ENCODE peak calls at places on chromosomes 1 and 21, in five cellular contexts. One of them, this sample, is unnamed.

GRCh38 chr1:184973308-184974085 is 811 bp downstream of the NIBAN1 start:
- DNase-seq in K562: peak
- DNase-seq in HCT116: no peak
- DNase-seq in Panc1: no peak
- DNase-seq in GM23338: peak
- DNase-seq in this sample: peak

GRCh38 chr1:234962340-234962989 is 166.2 kb downstream of the TOMM20 start:
- DNase-seq in K562: peak
- DNase-seq in Panc1: no peak
- DNase-seq in GM23338: no peak
- DNase-seq in HCT116: no peak
- DNase-seq in this sample: peak

GRCh38 chr1:98296681-98297080 is 364.8 kb upstream of the SNX7 start:
- DNase-seq in K562: no peak
- DNase-seq in HCT116: no peak
- DNase-seq in Panc1: no peak
- DNase-seq in GM23338: no peak
- DNase-seq in this sample: no peak

GRCh38 chr1:31239653-31240241 is at the start of gene NKAIN1:
- DNase-seq in K562: peak
- DNase-seq in Panc1: no peak
- DNase-seq in GM23338: peak
- DNase-seq in HCT116: no peak
- DNase-seq in this sample: no peak

GRCh38 chr1:186155594-186155993 is 219.5 kb downstream of the TPR start:
- DNase-seq in Panc1: peak
- DNase-seq in HCT116: peak
- DNase-seq in K562: peak
- DNase-seq in GM23338: peak
- DNase-seq in this sample: peak

GRCh38 chr1:214029796-214030195 is 42.0 kb downstream of the PROX1 start:
- DNase-seq in K562: no peak
- DNase-seq in GM23338: peak
- DNase-seq in Panc1: no peak
- DNase-seq in HCT116: no peak
- DNase-seq in this sample: no peak

GRCh38 chr1:177811461-177811860 is 158.4 kb downstream of the SEC16B start:
- DNase-seq in GM23338: no peak
- DNase-seq in HCT116: no peak
- DNase-seq in K562: no peak
- DNase-seq in Panc1: no peak
- DNase-seq in this sample: no peak

GRCh38 chr1:24659993-24660665 is 17.0 kb downstream of the SRRM1 start:
- DNase-seq in Panc1: no peak
- DNase-seq in GM23338: no peak
- DNase-seq in K562: no peak
- DNase-seq in HCT116: no peak
- DNase-seq in this sample: no peak

GRCh38 chr1:86200901-86201300 is 44.3 kb upstream of the COL24A1 start:
- DNase-seq in Panc1: no peak
- DNase-seq in HCT116: no peak
- DNase-seq in GM23338: no peak
- DNase-seq in K562: no peak
- DNase-seq in this sample: no peak

GRCh38 chr1:160834945-160835565 is 27.6 kb downstream of the CD244 start:
- DNase-seq in K562: peak
- DNase-seq in GM23338: peak
- DNase-seq in HCT116: peak
- DNase-seq in Panc1: no peak
- DNase-seq in this sample: no peak

GRCh38 chr1:160838876-160839275 is 23.8 kb downstream of the CD244 start:
- DNase-seq in Panc1: no peak
- DNase-seq in K562: no peak
- DNase-seq in HCT116: no peak
- DNase-seq in GM23338: no peak
- DNase-seq in this sample: no peak

GRCh38 chr1:160836981-160837557 is 25.6 kb downstream of the CD244 start:
- DNase-seq in GM23338: no peak
- DNase-seq in Panc1: no peak
- DNase-seq in HCT116: no peak
- DNase-seq in K562: no peak
- DNase-seq in this sample: no peak

GRCh38 chr1:160836561-160836960 is 26.1 kb downstream of the CD244 start:
- DNase-seq in K562: no peak
- DNase-seq in Panc1: no peak
- DNase-seq in GM23338: no peak
- DNase-seq in HCT116: no peak
- DNase-seq in this sample: no peak

GRCh38 chr1:160837558-160838205 is 25.0 kb downstream of the CD244 start:
- DNase-seq in GM23338: no peak
- DNase-seq in K562: peak
- DNase-seq in HCT116: peak
- DNase-seq in Panc1: no peak
- DNase-seq in this sample: no peak
- TF ChIP-seq CTCF in GM23338: no peak
- TF ChIP-seq CTCF in K562: peak
- TF ChIP-seq CTCF in HCT116: no peak
- TF ChIP-seq CTCF in Panc1: no peak
- TF ChIP-seq CTCF in this sample: no peak

GRCh38 chr1:183094376-183094775 is 71.2 kb downstream of the LAMC1 start:
- DNase-seq in GM23338: no peak
- DNase-seq in HCT116: no peak
- DNase-seq in K562: no peak
- DNase-seq in Panc1: no peak
- DNase-seq in this sample: no peak
- TF ChIP-seq REST in GM23338: no peak
- TF ChIP-seq REST in HCT116: no peak
- TF ChIP-seq REST in K562: no peak
- TF ChIP-seq REST in Panc1: no peak
- TF ChIP-seq REST in this sample: no peak

GRCh38 chr21:36693144-36694040 is 5.5 kb upstream of the SIM2 start:
- DNase-seq in GM23338: peak
- DNase-seq in HCT116: no peak
- DNase-seq in K562: no peak
- DNase-seq in Panc1: no peak
- DNase-seq in this sample: no peak
- TF ChIP-seq POLR2AphosphoS5 in GM23338: no peak
- TF ChIP-seq POLR2AphosphoS5 in HCT116: no peak
- TF ChIP-seq POLR2AphosphoS5 in K562: no peak
- TF ChIP-seq POLR2AphosphoS5 in Panc1: no peak
- TF ChIP-seq POLR2AphosphoS5 in this sample: no peak

GRCh38 chr1:89998306-89998705 is 3.4 kb downstream of the ZNF326 start:
- DNase-seq in GM23338: no peak
- DNase-seq in K562: no peak
- DNase-seq in HCT116: no peak
- DNase-seq in Panc1: no peak
- DNase-seq in this sample: no peak
- TF ChIP-seq CTCF in GM23338: no peak
- TF ChIP-seq CTCF in K562: no peak
- TF ChIP-seq CTCF in HCT116: no peak
- TF ChIP-seq CTCF in Panc1: no peak
- TF ChIP-seq CTCF in this sample: no peak

GRCh38 chr1:36177589-36178463 is 21.9 kb downstream of the MAP7D1 start:
- DNase-seq in Panc1: no peak
- DNase-seq in GM23338: peak
- DNase-seq in HCT116: no peak
- DNase-seq in K562: no peak
- DNase-seq in this sample: no peak

GRCh38 chr1:36175137-36176095 is 19.5 kb downstream of the MAP7D1 start:
- DNase-seq in HCT116: no peak
- DNase-seq in K562: no peak
- DNase-seq in Panc1: no peak
- DNase-seq in GM23338: peak
- DNase-seq in this sample: no peak

GRCh38 chr1:36174716-36175115 is 18.8 kb downstream of the MAP7D1 start:
- DNase-seq in GM23338: no peak
- DNase-seq in K562: no peak
- DNase-seq in Panc1: no peak
- DNase-seq in HCT116: no peak
- DNase-seq in this sample: no peak

GRCh38 chr1:36178479-36179219 is 22.7 kb downstream of the MAP7D1 start:
- DNase-seq in HCT116: no peak
- DNase-seq in K562: peak
- DNase-seq in Panc1: no peak
- DNase-seq in GM23338: peak
- DNase-seq in this sample: no peak

DNA sequence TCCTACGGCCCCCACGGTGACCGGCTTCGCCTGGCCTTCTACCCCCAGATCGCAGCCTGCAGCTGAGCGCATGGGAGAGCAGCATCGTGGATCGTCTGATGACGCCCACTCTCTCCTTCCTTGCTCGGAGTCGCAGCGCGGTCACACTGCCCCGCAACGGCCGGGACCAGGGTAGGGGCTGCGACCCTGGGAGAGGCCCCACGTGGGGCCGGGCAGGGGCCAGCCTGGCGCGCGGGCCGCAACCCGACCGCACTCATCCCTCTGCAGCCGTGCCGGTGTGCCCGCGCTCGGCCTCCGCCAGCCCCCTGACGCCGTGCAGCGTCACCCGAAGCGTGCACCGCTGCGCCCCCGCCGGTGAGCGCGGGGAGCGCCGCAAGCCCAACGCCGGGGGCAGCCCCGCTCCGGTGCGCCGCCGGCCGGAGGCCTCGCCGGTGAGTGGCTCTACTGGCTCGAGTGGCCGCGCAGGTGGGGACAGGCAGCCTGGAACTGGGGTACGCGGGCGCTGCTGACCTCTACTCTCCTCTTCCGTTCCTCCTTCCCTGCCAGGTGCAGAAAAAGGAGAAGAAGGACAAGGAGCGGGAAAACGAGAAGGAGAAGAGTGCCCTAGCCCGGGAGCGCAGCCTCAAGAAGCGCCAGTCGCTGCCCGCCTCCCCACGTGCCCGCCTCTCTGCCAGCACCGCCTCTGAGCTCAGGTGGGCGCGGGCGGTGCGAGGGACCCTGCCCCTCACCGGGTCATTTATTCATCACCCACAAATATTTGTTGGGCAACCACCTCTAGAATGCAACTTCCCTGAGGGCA is 20.4 kb downstream of the MAP7D1 start:
- DNase-seq in K562: no peak
- DNase-seq in HCT116: no peak
- DNase-seq in GM23338: peak
- DNase-seq in Panc1: no peak
- DNase-seq in this sample: no peak
- TF ChIP-seq REST in K562: no peak
- TF ChIP-seq REST in HCT116: no peak
- TF ChIP-seq REST in GM23338: no peak
- TF ChIP-seq REST in Panc1: no peak
- TF ChIP-seq REST in this sample: no peak